ENCODE peak calls at places on chromosomes 6 and 20, in nine cellular contexts. C is epithelial cell of esophagus; U is breast epithelium; J is NCI-H774; F is psoas muscle; A is stimulated activated CD4-positive, alpha-beta T cell treated with anti-CD3 and anti-CD28 coated beads, Interleukin-1b, Interleukin-23, amount 100 ng/mL, for 1 hour; N is astrocyte of the hippocampus; W is neural progenitor cell; I is anterior cingulate cortex. R is an unnamed sample.

GRCh38 chr20:4113996-4114603 is 98.7 kb upstream of the RNF24 start:
- DNase-seq in A (no peak), I (no peak), F (no peak), N (no peak), C (no peak), J (no peak), W (no peak), U (no peak), R (no peak)

GRCh38 chr6:48389146-48390043 is 278.4 kb upstream of the PTCHD4 start:
- DNase-seq in C (no peak), N (no peak), J (no peak), I (no peak), A (no peak), W (no peak), U (no peak), F (no peak), R (no peak)

GRCh38 chr6:20873425-20874190 is 339.4 kb downstream of the CDKAL1 start:
- DNase-seq in J (no peak), U (no peak), A (no peak), F (no peak), I (no peak), C (peak), N (peak), W (peak), R (peak)

GRCh38 chr6:55825402-55826051 is 49.9 kb downstream of the BMP5 start:
- DNase-seq in N (peak), I (no peak), A (no peak), F (no peak), W (peak), U (no peak), C (peak), J (no peak), R (peak)

GRCh38 chr20:48490976-48491657 is 336.7 kb downstream of the PREX1 start:
- DNase-seq in F (no peak), I (no peak), W (no peak), J (no peak), U (no peak), A (no peak), C (no peak), N (no peak), R (no peak)

GRCh38 chr6:18081025-18081668 is 41.3 kb downstream of the NHLRC1 start:
- DNase-seq in I (no peak), A (no peak), F (no peak), C (no peak), N (no peak), J (no peak), W (no peak), U (no peak), R (no peak)

GRCh38 chr6:33211136-33211535 is 2.8 kb downstream of the RING1 start:
- DNase-seq in C (no peak), U (no peak), I (no peak), A (no peak), J (no peak), F (no peak), W (no peak), N (no peak), R (no peak)

GRCh38 chr6:30450908-30451818 is 38.1 kb upstream of the HLA-E start:
- DNase-seq in I (peak), W (peak), U (no peak), F (peak), C (peak), A (no peak), J (no peak), N (peak), R (peak)

GRCh38 chr20:20690676-20691476 is 21.6 kb downstream of the RALGAPA2 start:
- DNase-seq in F (no peak), W (no peak), C (no peak), A (no peak), I (no peak), U (no peak), N (no peak), J (no peak), R (no peak)

GRCh38 chr20:50561379-50562078 is 51.3 kb downstream of the PTPN1 start:
- DNase-seq in A (peak), W (no peak), U (no peak), I (no peak), J (no peak), C (peak), F (no peak), N (peak), R (peak)

GRCh38 chr6:13427838-13428527 is 59.4 kb downstream of the GFOD1 start:
- DNase-seq in I (no peak), C (no peak), W (no peak), F (no peak), J (no peak), A (peak), U (no peak), N (no peak), R (no peak)

GRCh38 chr6:129817821-129818220 is 43.3 kb downstream of the TMEM244 start:
- DNase-seq in C (no peak), I (no peak), A (no peak), F (no peak), W (no peak), U (no peak), N (no peak), J (no peak), R (no peak)